ENCODE peak calls at places on chromosomes 4 and X, in six cellular contexts. O is progenitor cell of endocrine pancreas; L is upper lobe of left lung; K is NAMALWA; Y is nephron progenitor cell; B is activated CD4-positive, alpha-beta T cell treated with anti-CD3 and anti-CD28 coated beads, Interleukin-2, amount 10 ng/mL, durations not matched to agents 7 days and 5 days. U is an unnamed sample.

GRCh38 chr4:876780-877179 is 50.9 kb upstream of the CPLX1 start:
- DNase-seq in Y (peak), B (no peak), O (no peak), L (peak), K (peak), U (no peak)

GRCh38 chr4:182449960-182450359 is 206.8 kb downstream of the TENM3 start:
- DNase-seq in B (no peak), Y (no peak), O (no peak), K (no peak), L (no peak), U (no peak)

GRCh38 chr4:6221851-6222760 is 21.8 kb upstream of the JAKMIP1 start:
- DNase-seq in L (peak), B (no peak), O (peak), Y (peak), K (no peak), U (no peak)

GRCh38 chr4:150962245-150962644 is 52.8 kb downstream of the LRBA start:
- DNase-seq in O (no peak), L (no peak), K (no peak), B (no peak), Y (no peak), U (no peak)

GRCh38 chrX:57241967-57242366 is 44.5 kb upstream of the FAAH2 start:
- DNase-seq in O (no peak), L (no peak), Y (no peak), B (no peak), K (no peak), U (peak)

GRCh38 chr4:123352240-123352945 is 44.2 kb upstream of the SPRY1 start:
- DNase-seq in L (no peak), Y (no peak), K (no peak), B (no peak), O (no peak), U (peak)

GRCh38 chr4:169079942-169080827 is 70.1 kb upstream of the CBR4 start:
- DNase-seq in L (no peak), Y (no peak), B (no peak), O (no peak), K (no peak), U (peak)

GRCh38 chr4:149264093-149264733 is 551.4 kb downstream of the IQCM start:
- DNase-seq in K (peak), O (no peak), Y (peak), B (peak), L (no peak), U (peak)

GRCh38 chr4:84870398-84871163 is 95.9 kb downstream of the WDFY3 start:
- DNase-seq in Y (no peak), B (no peak), O (no peak), L (no peak), K (no peak), U (peak)

GRCh38 chrX:48573690-48574269 is 504 bp upstream of the RBM3 start:
- DNase-seq in L (peak), K (no peak), O (no peak), Y (no peak), B (peak), U (peak)

GRCh38 chrX:118807151-118808017 is 16.2 kb upstream of the ZCCHC12 start:
- DNase-seq in B (peak), K (peak), O (no peak), Y (peak), L (no peak), U (peak)

GRCh38 chr4:129929052-129929451 is 833.1 kb downstream of the C4orf33 start:
- DNase-seq in B (no peak), K (peak), Y (no peak), O (no peak), L (no peak), U (peak)

GRCh38 chr4:63670735-63671134 is 738.5 kb downstream of the TECRL start:
- DNase-seq in K (no peak), L (no peak), Y (no peak), B (no peak), O (no peak), U (no peak)

GRCh38 chr4:124745988-124746801 is 33.7 kb upstream of the ANKRD50 start:
- DNase-seq in O (no peak), K (no peak), B (no peak), L (no peak), Y (no peak), U (no peak)

GRCh38 chrX:13373807-13374187 is 53.9 kb upstream of the ATXN3L start:
- DNase-seq in L (no peak), Y (no peak), B (no peak), O (no peak), K (no peak), U (no peak)

GRCh38 chr4:112857461-112857860 is 192.0 kb upstream of the ANK2 start:
- DNase-seq in L (no peak), B (no peak), Y (no peak), O (no peak), K (no peak), U (no peak)

GRCh38 chr4:184383497-184384055 is 90.8 kb downstream of the IRF2 start:
- DNase-seq in L (no peak), K (no peak), B (no peak), Y (no peak), O (no peak), U (peak)

GRCh38 chr4:124590480-124590879 is 122.1 kb downstream of the ANKRD50 start:
- DNase-seq in L (no peak), O (no peak), Y (no peak), B (no peak), K (no peak), U (no peak)

GRCh38 chr4:81905966-81906365 is 434.3 kb upstream of the RASGEF1B start:
- DNase-seq in Y (no peak), B (no peak), L (no peak), K (no peak), O (no peak), U (no peak)

GRCh38 chr4:7725951-7726350 is 213.7 kb downstream of the AFAP1 start:
- DNase-seq in B (no peak), O (no peak), L (peak), K (no peak), Y (no peak), U (no peak)

GRCh38 chr4:74624351-74625151 is 169.8 kb downstream of the BTC start:
- DNase-seq in L (no peak), K (no peak), O (no peak), B (no peak), Y (no peak), U (peak)

GRCh38 chr4:78322032-78322431 is 229.5 kb upstream of the ANXA3 start:
- DNase-seq in B (no peak), L (no peak), K (no peak), Y (no peak), O (no peak), U (no peak)

GRCh38 chr4:1570291-1571164 is 113.6 kb downstream of the FAM53A start:
- DNase-seq in O (no peak), K (no peak), L (peak), Y (peak), B (no peak), U (no peak)

GRCh38 chr4:63029380-63029779 is 1379.9 kb downstream of the TECRL start:
- DNase-seq in Y (no peak), K (no peak), B (no peak), O (no peak), L (no peak), U (no peak)

GRCh38 chrX:152905081-152905420 is 7.2 kb downstream of the ZNF185 start:
- DNase-seq in K (no peak), Y (no peak), O (no peak), B (no peak), L (no peak), U (no peak)

GRCh38 chr4:40520533-40520932 is 109.1 kb downstream of the RBM47 start:
- DNase-seq in B (no peak), L (no peak), K (no peak), O (no peak), Y (no peak), U (no peak)

GRCh38 chr4:41873380-41874295 is 61.6 kb upstream of the TMEM33 start:
- DNase-seq in Y (peak), L (peak), K (no peak), B (no peak), O (no peak), U (no peak)

GRCh38 chr4:25863906-25864418 is 1.2 kb upstream of the SEL1L3 start:
- DNase-seq in B (no peak), K (no peak), L (peak), O (no peak), Y (peak), U (peak)

GRCh38 chrX:124087000-124087746 is 125.7 kb downstream of the STAG2 start:
- DNase-seq in K (no peak), O (no peak), B (no peak), Y (no peak), L (no peak), U (no peak)

GRCh38 chrX:66408507-66408906 is 230.4 kb downstream of the EDA2R start:
- DNase-seq in K (peak), O (no peak), L (no peak), B (no peak), Y (no peak), U (peak)

GRCh38 chr4:164204434-164204833 is 549.5 kb upstream of the SMIM31 start:
- DNase-seq in L (no peak), O (no peak), K (no peak), Y (no peak), B (no peak), U (peak)

GRCh38 chr4:116180056-116180690 is 905.2 kb downstream of the TRAM1L1 start:
- DNase-seq in K (peak), B (no peak), Y (no peak), O (no peak), L (no peak), U (no peak)

GRCh38 chrX:66914082-66914481 is 275.2 kb upstream of the EDA2R start:
- DNase-seq in K (peak), Y (peak), L (no peak), B (no peak), O (no peak), U (peak)

GRCh38 chr4:27094785-27095184 is 234.1 kb downstream of the STIM2 start:
- DNase-seq in L (no peak), Y (no peak), O (no peak), K (no peak), B (no peak), U (no peak)

GRCh38 chr4:24322517-24322916 is 261.8 kb downstream of the DHX15 start:
- DNase-seq in K (no peak), L (no peak), Y (no peak), O (no peak), B (no peak), U (no peak)

GRCh38 chr4:15894923-15895411 is 43.6 kb downstream of the FGFBP1 start:
- DNase-seq in O (no peak), Y (no peak), B (no peak), K (no peak), L (no peak), U (no peak)

GRCh38 chrX:85927740-85928139 is 119.6 kb downstream of the CHM start:
- DNase-seq in O (no peak), B (no peak), Y (no peak), L (no peak), K (no peak), U (no peak)

GRCh38 chr4:64384237-64385176 is 24.7 kb downstream of the TECRL start:
- DNase-seq in O (no peak), L (no peak), Y (no peak), K (no peak), B (no peak), U (no peak)

U was measured in SJCRH30.